ENCODE peak calls at places on chromosome 19, in five cellular contexts. N, W, F, S and H are unnamed samples.

GRCh38 chr19:19662866-19663291 is 597 bp downstream of the ATP13A1 start:
- DNase-seq in N (no peak), W (no peak), S (no peak), F (no peak), H (peak)

GRCh38 chr19:5299137-5299536 is 41.5 kb downstream of the PTPRS start:
- DNase-seq in W (no peak), S (no peak), N (no peak), F (no peak), H (no peak)

GRCh38 chr19:39913682-39914333 is 20.6 kb downstream of the FCGBP start:
- DNase-seq in W (no peak), F (no peak), S (no peak), N (no peak), H (no peak)

GRCh38 chr19:46717716-46718143 is 816 bp upstream of the PRKD2 start:
- DNase-seq in F (no peak), W (peak), S (no peak), N (no peak), H (no peak)

GRCh38 chr19:38223119-38223523 is 901 bp downstream of the DPF1 start:
- DNase-seq in W (no peak), S (no peak), F (no peak), N (no peak), H (no peak)

GRCh38 chr19:49583239-49583638 is 2.1 kb downstream of the PRRG2 start:
- DNase-seq in N (no peak), W (no peak), S (no peak), F (no peak), H (no peak)

GRCh38 chr19:51071006-51071405 is 6.1 kb upstream of the KLK13 start:
- DNase-seq in W (no peak), N (no peak), S (no peak), F (no peak), H (no peak)

GRCh38 chr19:38744906-38745305 is 632 bp upstream of the CAPN12 start:
- DNase-seq in S (no peak), W (no peak), F (no peak), N (peak), H (no peak)

GRCh38 chr19:11942008-11942842 is 17.3 kb downstream of the ZNF700 start:
- DNase-seq in N (no peak), F (no peak), S (no peak), W (no peak), H (no peak)

GRCh38 chr19:50705422-50706019 is 14.1 kb downstream of the SHANK1 start:
- DNase-seq in N (peak), S (peak), F (peak), W (peak), H (peak)

GRCh38 chr19:52602931-52603330 is 32.8 kb downstream of the ZNF701 start:
- DNase-seq in N (no peak), F (no peak), S (no peak), W (no peak), H (no peak)

GRCh38 chr19:32868206-32868950 is 1.2 kb downstream of the SLC7A9 start:
- DNase-seq in N (no peak), S (no peak), F (no peak), W (no peak), H (no peak)

GRCh38 chr19:5313307-5313706 is 27.3 kb downstream of the PTPRS start:
- DNase-seq in N (no peak), F (no peak), W (no peak), S (no peak), H (peak)

GRCh38 chr19:57664269-57665127 is 4.2 kb upstream of the ZSCAN4 start:
- DNase-seq in W (peak), N (no peak), F (no peak), S (peak), H (peak)

GRCh38 chr19:45901912-45902650 is at the start of gene MYPOP:
- DNase-seq in F (no peak), S (peak), N (no peak), W (no peak), H (no peak)

GRCh38 chr19:30596813-30597399 is 224.7 kb downstream of the ZNF536 start:
- DNase-seq in S (no peak), W (peak), N (no peak), F (no peak), H (no peak)

GRCh38 chr19:4993683-4994082 is 24.8 kb downstream of the KDM4B start:
- DNase-seq in F (no peak), S (no peak), N (no peak), W (no peak), H (no peak)

GRCh38 chr19:27974082-27974513 is 1238.9 kb downstream of the UQCRFS1 start:
- DNase-seq in F (peak), N (peak), S (peak), W (peak), H (peak)

GRCh38 chr19:18433039-18433691 is 4.8 kb downstream of the ISYNA1 start:
- DNase-seq in W (peak), S (peak), N (no peak), F (no peak), H (no peak)

GRCh38 chr19:29878973-29879654 is 62.9 kb upstream of the URI1 start:
- DNase-seq in F (no peak), N (peak), S (peak), W (no peak), H (peak)

GRCh38 chr19:13959962-13960862 is 7.9 kb downstream of the DCAF15 start:
- DNase-seq in W (peak), F (no peak), S (peak), N (no peak), H (no peak)

GRCh38 chr19:16338470-16339360 is 14.1 kb downstream of the KLF2 start:
- DNase-seq in N (peak), F (peak), S (no peak), W (no peak), H (peak)

GRCh38 chr19:18477042-18477760 is 39.3 kb upstream of the ISYNA1 start:
- DNase-seq in W (no peak), F (no peak), N (peak), S (no peak), H (no peak)

GRCh38 chr19:14519860-14520407 is 1.7 kb upstream of the DNAJB1 start:
- DNase-seq in F (no peak), S (no peak), N (peak), W (no peak), H (peak)

GRCh38 chr19:51440846-51441409 is 17.3 kb downstream of the SIGLEC8 start:
- DNase-seq in S (peak), F (no peak), W (no peak), N (peak), H (no peak)

GRCh38 chr19:41795031-41795461 is 1.3 kb upstream of the CEACAM3 start:
- DNase-seq in N (peak), W (peak), S (peak), F (peak), H (peak)

GRCh38 chr19:38841787-38842438 is 7.9 kb downstream of the HNRNPL start:
- DNase-seq in F (no peak), W (no peak), N (no peak), S (no peak), H (no peak)

GRCh38 chr19:5850743-5851293 is 431 bp downstream of the FUT3 start:
- DNase-seq in W (no peak), S (peak), N (no peak), F (no peak), H (no peak)

GRCh38 chr19:19568802-19569756 is 31.0 kb downstream of the CILP2 start:
- DNase-seq in S (no peak), N (no peak), F (no peak), W (no peak), H (no peak)

GRCh38 chr19:18205180-18205915 is 1.5 kb upstream of the RAB3A start:
- DNase-seq in F (no peak), S (peak), W (peak), N (no peak), H (no peak)

GRCh38 chr19:46491975-46492682 is 3.5 kb downstream of the PNMA8B start:
- DNase-seq in S (no peak), N (no peak), F (no peak), W (no peak), H (no peak)

DNA sequence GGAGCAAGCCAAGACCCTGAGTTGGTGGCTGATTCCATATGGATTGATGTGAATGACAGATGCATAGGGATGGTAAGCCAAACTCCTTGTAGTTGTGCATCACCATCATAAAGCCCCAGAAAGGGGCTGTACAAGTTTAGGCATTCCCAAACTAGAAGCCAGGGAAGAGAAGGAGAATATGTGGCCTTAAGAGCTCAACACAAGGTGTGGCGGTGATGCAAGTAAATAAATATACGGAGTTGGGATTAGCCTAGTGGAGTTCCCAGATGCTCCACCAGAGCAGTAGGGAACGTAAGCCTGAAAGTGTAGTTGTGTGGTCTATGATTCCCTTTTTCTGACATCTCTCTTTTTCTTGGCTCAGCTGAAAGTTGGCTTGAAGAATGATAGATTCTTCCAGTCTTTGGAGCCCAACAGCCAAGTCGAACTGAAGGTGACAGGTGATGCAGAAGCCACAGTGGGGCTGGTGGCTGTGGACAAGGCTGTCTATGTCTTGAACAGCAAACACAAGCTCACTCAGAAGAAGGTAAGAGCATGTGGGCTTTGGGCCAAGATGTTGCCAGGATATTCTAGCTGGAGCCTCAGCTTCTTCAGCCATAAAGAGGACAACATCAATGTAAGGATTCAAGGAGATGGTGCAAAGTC is 30.1 kb downstream of the RDH8 start:
- DNase-seq in S (no peak), F (no peak), W (no peak), N (no peak), H (no peak)
- TF ChIP-seq KDM1A in S (no peak), F (no peak), W (no peak), N (no peak), H (no peak)

GRCh38 chr19:998064-998463 is 2.2 kb upstream of the GRIN3B start:
- DNase-seq in F (no peak), N (no peak), S (no peak), W (no peak), H (no peak)

GRCh38 chr19:994516-994915 is 5.7 kb upstream of the GRIN3B start:
- DNase-seq in S (no peak), W (no peak), N (no peak), F (no peak), H (no peak)

GRCh38 chr19:993831-994393 is 6.3 kb upstream of the GRIN3B start:
- DNase-seq in N (no peak), S (no peak), W (no peak), F (no peak), H (no peak)

GRCh38 chr19:995051-995827 is 5.0 kb upstream of the GRIN3B start:
- DNase-seq in F (no peak), N (no peak), W (no peak), S (no peak), H (no peak)

DNA sequence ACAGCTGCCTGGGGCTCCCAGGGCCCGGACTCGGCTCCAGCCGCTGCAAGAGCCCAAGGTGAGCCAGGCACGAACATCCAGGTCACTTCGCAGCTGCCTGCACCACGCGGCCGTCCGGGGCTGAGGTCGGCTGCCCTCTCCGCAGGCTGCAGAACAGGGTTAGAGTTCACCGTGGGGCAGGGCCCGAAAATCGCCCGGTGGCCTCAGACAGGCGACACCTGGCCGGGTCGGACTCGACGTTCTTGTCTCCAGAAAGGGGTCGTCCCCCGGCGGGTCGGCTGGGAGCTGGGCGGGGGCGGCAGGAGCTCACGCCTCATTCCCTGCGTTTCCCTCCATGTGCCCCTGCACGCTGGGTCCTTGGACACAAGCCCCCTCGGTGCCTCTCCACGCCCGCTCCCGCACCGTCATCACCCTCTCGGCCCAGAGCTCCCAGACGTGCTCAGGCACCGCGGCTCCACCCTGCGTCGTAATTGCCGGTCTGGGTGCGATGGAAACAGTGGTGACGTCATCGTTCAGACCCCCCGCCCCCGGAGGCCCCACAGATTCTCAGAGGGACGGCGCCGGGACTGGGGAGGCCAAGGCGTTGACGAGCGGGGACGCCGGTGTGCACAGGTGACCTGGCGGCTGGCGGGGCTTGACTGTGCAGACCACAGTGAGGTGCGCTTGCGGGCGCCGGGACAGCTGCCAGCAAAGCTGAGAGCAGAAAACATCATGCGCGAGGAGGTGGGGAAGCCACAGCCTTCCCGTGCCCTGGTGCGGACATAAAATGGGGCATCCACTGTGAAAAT is 4.0 kb upstream of the GRIN3B start:
- DNase-seq in S (peak), W (peak), F (no peak), N (peak), H (no peak)
- TF ChIP-seq KDM1A in S (no peak), W (no peak), F (no peak), N (no peak), H (no peak)

GRCh38 chr19:8494158-8494557 is 8.3 kb downstream of the PRAM1 start:
- DNase-seq in N (no peak), F (no peak), S (no peak), W (no peak), H (no peak)
- TF ChIP-seq KDM1A in N (no peak), F (no peak), S (no peak), W (no peak), H (no peak)

DNA sequence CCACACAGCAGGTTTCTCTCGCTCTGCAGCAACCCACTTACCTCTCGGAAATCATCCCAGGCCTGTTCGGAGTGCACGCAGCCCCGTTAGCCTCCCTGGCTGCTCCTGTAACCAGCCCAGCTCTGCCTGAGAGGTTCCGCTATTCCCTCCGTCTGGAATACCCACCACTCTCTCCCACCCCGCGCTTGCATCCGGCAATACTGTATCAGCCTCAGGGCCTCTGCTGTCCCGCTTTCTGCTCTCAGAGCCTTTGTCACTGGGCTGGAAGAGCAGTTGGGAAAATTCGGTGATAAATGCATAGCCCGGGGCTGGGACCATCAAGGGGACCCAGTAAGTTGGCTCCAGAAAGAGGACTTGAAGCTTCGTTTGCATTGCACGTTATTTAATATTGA is 759 bp upstream of the TLE6 start:
- DNase-seq in S (no peak), N (no peak), W (no peak), F (no peak), H (no peak)
- TF ChIP-seq KDM1A in S (no peak), N (no peak), W (no peak), F (no peak), H (no peak)

GRCh38 chr19:12953456-12954149 is 3.4 kb downstream of the GADD45GIP1 start:
- DNase-seq in W (no peak), S (no peak), N (no peak), F (no peak), H (no peak)
- TF ChIP-seq KDM1A in W (no peak), S (no peak), N (no peak), F (no peak), H (no peak)

GRCh38 chr19:48393559-48394330 is at the start of gene GRIN2D:
- DNase-seq in F (no peak), N (peak), W (peak), S (peak), H (no peak)

GRCh38 chr19:48394331-48395169 is 1.1 kb downstream of the GRIN2D start:
- DNase-seq in S (no peak), F (no peak), W (peak), N (peak), H (no peak)

GRCh38 chr19:48390188-48391099 is 907 bp downstream of the KDELR1 start:
- DNase-seq in S (peak), N (peak), W (peak), F (no peak), H (peak)

GRCh38 chr19:48393196-48393558 is 291 bp upstream of the GRIN2D start:
- DNase-seq in S (no peak), F (no peak), N (peak), W (no peak), H (no peak)

GRCh38 chr19:48391100-48392005 is at the start of gene KDELR1:
- DNase-seq in S (peak), W (peak), N (peak), F (no peak), H (peak)
- TF ChIP-seq KDM1A in S (no peak), W (no peak), N (no peak), F (no peak), H (no peak)

DNA sequence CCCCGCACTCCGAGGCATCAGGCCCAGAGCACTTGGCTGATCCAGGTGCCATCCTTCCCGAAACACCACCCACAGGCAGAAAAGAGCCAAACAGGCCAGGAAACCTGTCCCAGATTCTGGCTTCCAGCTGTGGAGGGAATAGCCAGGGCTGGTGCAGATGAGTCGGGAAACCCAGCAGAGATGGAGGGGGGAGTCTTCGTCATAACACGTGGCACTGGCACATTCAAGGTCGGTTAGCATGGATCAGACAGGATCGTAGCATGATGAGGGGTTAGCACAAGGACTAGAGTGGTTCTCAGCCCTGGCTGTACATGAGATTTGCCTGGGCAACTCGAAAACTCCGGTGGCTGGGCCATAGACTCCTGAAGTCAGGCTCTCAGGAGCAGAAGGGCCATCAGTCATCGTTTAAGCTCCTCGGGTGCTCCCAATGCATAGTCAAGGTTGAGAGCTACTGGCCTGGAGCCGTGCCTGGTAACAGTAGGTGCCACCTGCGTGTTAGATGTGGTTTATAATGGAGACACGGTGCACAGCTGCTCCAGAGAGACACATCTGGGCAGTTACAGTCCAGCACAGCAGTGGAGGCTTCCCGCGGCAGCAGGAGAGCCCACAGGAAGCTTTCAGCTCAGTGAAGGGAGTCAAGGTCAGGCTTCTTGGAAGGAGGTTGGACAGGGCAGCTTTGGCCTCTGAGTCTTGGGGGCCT is 6.3 kb downstream of the CYTH2 start:
- DNase-seq in F (no peak), W (no peak), N (no peak), S (no peak), H (no peak)
- TF ChIP-seq KDM1A in F (no peak), W (no peak), N (no peak), S (no peak), H (no peak)